ENCODE peak calls at places on chromosomes 7 and 10, in nine cellular contexts. One of them, this sample, is unnamed.

GRCh38 chr10:103543617-103544525 is 50.4 kb downstream of the NEURL1 start:
- DNase-seq in keratinocyte: no peak
- DNase-seq in amniotic epithelial cell: no peak
- DNase-seq in HuH-7: no peak
- DNase-seq in coronary artery: peak
- DNase-seq in CD8-positive, alpha-beta memory T cell: no peak
- DNase-seq in stimulated activated CD4-positive, alpha-beta T cell treated with anti-CD3 and anti-CD28 coated beads, Interleukin-2, amount 100 ng/mL, for 48 hours: no peak
- DNase-seq in MM.1S: no peak
- DNase-seq in GM03348: no peak
- DNase-seq in this sample: no peak

GRCh38 chr7:81150951-81151361 is 232.1 kb upstream of the SEMA3C start:
- DNase-seq in stimulated activated CD4-positive, alpha-beta T cell treated with anti-CD3 and anti-CD28 coated beads, Interleukin-2, amount 100 ng/mL, for 48 hours: no peak
- DNase-seq in keratinocyte: no peak
- DNase-seq in coronary artery: no peak
- DNase-seq in amniotic epithelial cell: no peak
- DNase-seq in CD8-positive, alpha-beta memory T cell: no peak
- DNase-seq in MM.1S: no peak
- DNase-seq in GM03348: peak
- DNase-seq in HuH-7: no peak
- DNase-seq in this sample: no peak

GRCh38 chr10:12907651-12908050 is 93.9 kb downstream of the CCDC3 start:
- DNase-seq in MM.1S: no peak
- DNase-seq in stimulated activated CD4-positive, alpha-beta T cell treated with anti-CD3 and anti-CD28 coated beads, Interleukin-2, amount 100 ng/mL, for 48 hours: no peak
- DNase-seq in HuH-7: no peak
- DNase-seq in coronary artery: no peak
- DNase-seq in GM03348: no peak
- DNase-seq in amniotic epithelial cell: no peak
- DNase-seq in CD8-positive, alpha-beta memory T cell: no peak
- DNase-seq in keratinocyte: no peak
- DNase-seq in this sample: no peak

GRCh38 chr7:22435720-22436119 is 64.3 kb downstream of the STEAP1B start:
- DNase-seq in amniotic epithelial cell: no peak
- DNase-seq in keratinocyte: no peak
- DNase-seq in coronary artery: no peak
- DNase-seq in stimulated activated CD4-positive, alpha-beta T cell treated with anti-CD3 and anti-CD28 coated beads, Interleukin-2, amount 100 ng/mL, for 48 hours: no peak
- DNase-seq in HuH-7: no peak
- DNase-seq in MM.1S: no peak
- DNase-seq in CD8-positive, alpha-beta memory T cell: no peak
- DNase-seq in GM03348: no peak
- DNase-seq in this sample: no peak

GRCh38 chr7:103447073-103447960 is 1.3 kb upstream of the SLC26A5 start:
- DNase-seq in stimulated activated CD4-positive, alpha-beta T cell treated with anti-CD3 and anti-CD28 coated beads, Interleukin-2, amount 100 ng/mL, for 48 hours: peak
- DNase-seq in GM03348: peak
- DNase-seq in CD8-positive, alpha-beta memory T cell: no peak
- DNase-seq in MM.1S: peak
- DNase-seq in amniotic epithelial cell: peak
- DNase-seq in coronary artery: no peak
- DNase-seq in HuH-7: peak
- DNase-seq in keratinocyte: no peak
- DNase-seq in this sample: peak

GRCh38 chr10:33421789-33422188 is 87.3 kb upstream of the NRP1 start:
- DNase-seq in CD8-positive, alpha-beta memory T cell: no peak
- DNase-seq in keratinocyte: no peak
- DNase-seq in amniotic epithelial cell: peak
- DNase-seq in GM03348: peak
- DNase-seq in stimulated activated CD4-positive, alpha-beta T cell treated with anti-CD3 and anti-CD28 coated beads, Interleukin-2, amount 100 ng/mL, for 48 hours: no peak
- DNase-seq in coronary artery: peak
- DNase-seq in HuH-7: no peak
- DNase-seq in MM.1S: no peak
- DNase-seq in this sample: no peak

GRCh38 chr7:31327071-31327470 is 13.5 kb downstream of the NEUROD6 start:
- DNase-seq in MM.1S: no peak
- DNase-seq in HuH-7: no peak
- DNase-seq in GM03348: no peak
- DNase-seq in coronary artery: no peak
- DNase-seq in stimulated activated CD4-positive, alpha-beta T cell treated with anti-CD3 and anti-CD28 coated beads, Interleukin-2, amount 100 ng/mL, for 48 hours: no peak
- DNase-seq in CD8-positive, alpha-beta memory T cell: no peak
- DNase-seq in amniotic epithelial cell: no peak
- DNase-seq in keratinocyte: peak
- DNase-seq in this sample: no peak

GRCh38 chr7:6637544-6638229 is 569 bp downstream of the ZNF316 start:
- DNase-seq in HuH-7: peak
- DNase-seq in CD8-positive, alpha-beta memory T cell: peak
- DNase-seq in coronary artery: no peak
- DNase-seq in stimulated activated CD4-positive, alpha-beta T cell treated with anti-CD3 and anti-CD28 coated beads, Interleukin-2, amount 100 ng/mL, for 48 hours: peak
- DNase-seq in keratinocyte: no peak
- DNase-seq in amniotic epithelial cell: peak
- DNase-seq in GM03348: peak
- DNase-seq in MM.1S: peak
- DNase-seq in this sample: peak

GRCh38 chr7:75900617-75901315 is 14.2 kb upstream of the POR start:
- DNase-seq in GM03348: no peak
- DNase-seq in stimulated activated CD4-positive, alpha-beta T cell treated with anti-CD3 and anti-CD28 coated beads, Interleukin-2, amount 100 ng/mL, for 48 hours: no peak
- DNase-seq in amniotic epithelial cell: no peak
- DNase-seq in keratinocyte: no peak
- DNase-seq in coronary artery: no peak
- DNase-seq in HuH-7: no peak
- DNase-seq in CD8-positive, alpha-beta memory T cell: no peak
- DNase-seq in MM.1S: no peak
- DNase-seq in this sample: no peak

GRCh38 chr7:23468721-23469149 is 1.6 kb downstream of the IGF2BP3 start:
- DNase-seq in GM03348: peak
- DNase-seq in HuH-7: peak
- DNase-seq in MM.1S: no peak
- DNase-seq in keratinocyte: no peak
- DNase-seq in CD8-positive, alpha-beta memory T cell: no peak
- DNase-seq in coronary artery: no peak
- DNase-seq in amniotic epithelial cell: no peak
- DNase-seq in stimulated activated CD4-positive, alpha-beta T cell treated with anti-CD3 and anti-CD28 coated beads, Interleukin-2, amount 100 ng/mL, for 48 hours: no peak
- DNase-seq in this sample: no peak

GRCh38 chr10:6171891-6172354 is 30.8 kb upstream of the PFKFB3 start:
- DNase-seq in stimulated activated CD4-positive, alpha-beta T cell treated with anti-CD3 and anti-CD28 coated beads, Interleukin-2, amount 100 ng/mL, for 48 hours: no peak
- DNase-seq in coronary artery: peak
- DNase-seq in amniotic epithelial cell: peak
- DNase-seq in keratinocyte: no peak
- DNase-seq in CD8-positive, alpha-beta memory T cell: no peak
- DNase-seq in MM.1S: no peak
- DNase-seq in HuH-7: no peak
- DNase-seq in GM03348: peak
- DNase-seq in this sample: no peak

GRCh38 chr10:87915989-87916388 is 52.6 kb downstream of the PTEN start:
- DNase-seq in MM.1S: no peak
- DNase-seq in HuH-7: no peak
- DNase-seq in stimulated activated CD4-positive, alpha-beta T cell treated with anti-CD3 and anti-CD28 coated beads, Interleukin-2, amount 100 ng/mL, for 48 hours: no peak
- DNase-seq in keratinocyte: no peak
- DNase-seq in amniotic epithelial cell: peak
- DNase-seq in coronary artery: no peak
- DNase-seq in CD8-positive, alpha-beta memory T cell: no peak
- DNase-seq in GM03348: no peak
- DNase-seq in this sample: no peak

GRCh38 chr10:29585488-29585976 is 49.2 kb downstream of the SVIL start:
- DNase-seq in coronary artery: no peak
- DNase-seq in CD8-positive, alpha-beta memory T cell: no peak
- DNase-seq in amniotic epithelial cell: no peak
- DNase-seq in MM.1S: peak
- DNase-seq in keratinocyte: no peak
- DNase-seq in GM03348: no peak
- DNase-seq in stimulated activated CD4-positive, alpha-beta T cell treated with anti-CD3 and anti-CD28 coated beads, Interleukin-2, amount 100 ng/mL, for 48 hours: no peak
- DNase-seq in HuH-7: no peak
- DNase-seq in this sample: no peak

GRCh38 chr10:101319241-101319915 is 34.6 kb upstream of the BTRC start:
- DNase-seq in amniotic epithelial cell: peak
- DNase-seq in stimulated activated CD4-positive, alpha-beta T cell treated with anti-CD3 and anti-CD28 coated beads, Interleukin-2, amount 100 ng/mL, for 48 hours: no peak
- DNase-seq in GM03348: no peak
- DNase-seq in coronary artery: no peak
- DNase-seq in HuH-7: no peak
- DNase-seq in CD8-positive, alpha-beta memory T cell: no peak
- DNase-seq in MM.1S: no peak
- DNase-seq in keratinocyte: no peak
- DNase-seq in this sample: no peak

GRCh38 chr7:124784879-124785818 is 19.6 kb upstream of the GPR37 start:
- DNase-seq in HuH-7: peak
- DNase-seq in keratinocyte: peak
- DNase-seq in amniotic epithelial cell: peak
- DNase-seq in stimulated activated CD4-positive, alpha-beta T cell treated with anti-CD3 and anti-CD28 coated beads, Interleukin-2, amount 100 ng/mL, for 48 hours: no peak
- DNase-seq in CD8-positive, alpha-beta memory T cell: no peak
- DNase-seq in GM03348: peak
- DNase-seq in coronary artery: no peak
- DNase-seq in MM.1S: peak
- DNase-seq in this sample: no peak

GRCh38 chr10:95513008-95513589 is 48.1 kb downstream of the SORBS1 start:
- DNase-seq in GM03348: no peak
- DNase-seq in CD8-positive, alpha-beta memory T cell: no peak
- DNase-seq in HuH-7: no peak
- DNase-seq in amniotic epithelial cell: no peak
- DNase-seq in keratinocyte: no peak
- DNase-seq in stimulated activated CD4-positive, alpha-beta T cell treated with anti-CD3 and anti-CD28 coated beads, Interleukin-2, amount 100 ng/mL, for 48 hours: no peak
- DNase-seq in coronary artery: no peak
- DNase-seq in MM.1S: no peak
- DNase-seq in this sample: no peak

GRCh38 chr10:101848894-101849351 is 5.3 kb upstream of the KCNIP2 start:
- DNase-seq in GM03348: no peak
- DNase-seq in MM.1S: no peak
- DNase-seq in stimulated activated CD4-positive, alpha-beta T cell treated with anti-CD3 and anti-CD28 coated beads, Interleukin-2, amount 100 ng/mL, for 48 hours: no peak
- DNase-seq in coronary artery: no peak
- DNase-seq in CD8-positive, alpha-beta memory T cell: no peak
- DNase-seq in HuH-7: no peak
- DNase-seq in amniotic epithelial cell: no peak
- DNase-seq in keratinocyte: no peak
- DNase-seq in this sample: no peak

GRCh38 chr10:79445217-79445707 is at the start of gene ZCCHC24:
- DNase-seq in GM03348: no peak
- DNase-seq in CD8-positive, alpha-beta memory T cell: no peak
- DNase-seq in keratinocyte: no peak
- DNase-seq in MM.1S: peak
- DNase-seq in coronary artery: no peak
- DNase-seq in stimulated activated CD4-positive, alpha-beta T cell treated with anti-CD3 and anti-CD28 coated beads, Interleukin-2, amount 100 ng/mL, for 48 hours: no peak
- DNase-seq in HuH-7: no peak
- DNase-seq in amniotic epithelial cell: no peak
- DNase-seq in this sample: peak

GRCh38 chr10:52740913-52741675 is 31.5 kb downstream of the MBL2 start:
- DNase-seq in CD8-positive, alpha-beta memory T cell: no peak
- DNase-seq in amniotic epithelial cell: peak
- DNase-seq in MM.1S: peak
- DNase-seq in GM03348: peak
- DNase-seq in coronary artery: no peak
- DNase-seq in HuH-7: peak
- DNase-seq in keratinocyte: no peak
- DNase-seq in stimulated activated CD4-positive, alpha-beta T cell treated with anti-CD3 and anti-CD28 coated beads, Interleukin-2, amount 100 ng/mL, for 48 hours: peak
- DNase-seq in this sample: peak

GRCh38 chr7:463362-464176 is 56.1 kb downstream of the PDGFA start:
- DNase-seq in MM.1S: no peak
- DNase-seq in HuH-7: no peak
- DNase-seq in amniotic epithelial cell: no peak
- DNase-seq in stimulated activated CD4-positive, alpha-beta T cell treated with anti-CD3 and anti-CD28 coated beads, Interleukin-2, amount 100 ng/mL, for 48 hours: no peak
- DNase-seq in CD8-positive, alpha-beta memory T cell: no peak
- DNase-seq in keratinocyte: no peak
- DNase-seq in GM03348: no peak
- DNase-seq in coronary artery: no peak
- DNase-seq in this sample: no peak

GRCh38 chr7:32532716-32533115 is 37.4 kb downstream of the AVL9 start:
- DNase-seq in keratinocyte: no peak
- DNase-seq in GM03348: no peak
- DNase-seq in amniotic epithelial cell: no peak
- DNase-seq in CD8-positive, alpha-beta memory T cell: no peak
- DNase-seq in HuH-7: no peak
- DNase-seq in coronary artery: no peak
- DNase-seq in MM.1S: no peak
- DNase-seq in stimulated activated CD4-positive, alpha-beta T cell treated with anti-CD3 and anti-CD28 coated beads, Interleukin-2, amount 100 ng/mL, for 48 hours: no peak
- DNase-seq in this sample: no peak